ENCODE peak calls at places on chromosomes 16 and 17, in four cellular contexts. One of them, this sample, is unnamed.

GRCh38 chr17:2433696-2434095 is 32.8 kb upstream of the MNT start:
- DNase-seq in nucleus accumbens: no peak
- DNase-seq in endothelial cell of umbilical vein: no peak
- DNase-seq in adipocyte: no peak
- DNase-seq in this sample: no peak

GRCh38 chr17:44826123-44826790 is 3.8 kb downstream of the GJC1 start:
- DNase-seq in nucleus accumbens: no peak
- DNase-seq in endothelial cell of umbilical vein: peak
- DNase-seq in adipocyte: no peak
- DNase-seq in this sample: no peak

GRCh38 chr17:81386646-81387234 is 8.5 kb upstream of the BAHCC1 start:
- DNase-seq in nucleus accumbens: peak
- DNase-seq in endothelial cell of umbilical vein: no peak
- DNase-seq in adipocyte: peak
- DNase-seq in this sample: peak

GRCh38 chr16:84380405-84380804 is 12.1 kb downstream of the ATP2C2 start:
- DNase-seq in nucleus accumbens: no peak
- DNase-seq in endothelial cell of umbilical vein: no peak
- DNase-seq in adipocyte: no peak
- DNase-seq in this sample: no peak

GRCh38 chr16:31386157-31386984 is 6.8 kb upstream of the ITGAD start:
- DNase-seq in nucleus accumbens: no peak
- DNase-seq in endothelial cell of umbilical vein: no peak
- DNase-seq in adipocyte: peak
- DNase-seq in this sample: peak

GRCh38 chr16:3249020-3249419 is 7.4 kb downstream of the MEFV start:
- DNase-seq in nucleus accumbens: no peak
- DNase-seq in endothelial cell of umbilical vein: no peak
- DNase-seq in adipocyte: no peak
- DNase-seq in this sample: no peak

GRCh38 chr17:80007009-80007752 is 28.5 kb downstream of the TBC1D16 start:
- DNase-seq in nucleus accumbens: no peak
- DNase-seq in endothelial cell of umbilical vein: no peak
- DNase-seq in adipocyte: no peak
- DNase-seq in this sample: no peak

GRCh38 chr16:2692251-2692947 is 10.1 kb downstream of the KCTD5 start:
- DNase-seq in nucleus accumbens: peak
- DNase-seq in endothelial cell of umbilical vein: no peak
- DNase-seq in adipocyte: no peak
- DNase-seq in this sample: peak

GRCh38 chr17:73148540-73149334 is 16.1 kb upstream of the SSTR2 start:
- DNase-seq in nucleus accumbens: no peak
- DNase-seq in endothelial cell of umbilical vein: no peak
- DNase-seq in adipocyte: no peak
- DNase-seq in this sample: no peak

GRCh38 chr17:1460233-1460632 is 4.2 kb upstream of the CRK start:
- DNase-seq in nucleus accumbens: no peak
- DNase-seq in endothelial cell of umbilical vein: peak
- DNase-seq in adipocyte: no peak
- DNase-seq in this sample: no peak

GRCh38 chr16:83272201-83272600 is 535.6 kb upstream of the HSBP1 start:
- DNase-seq in nucleus accumbens: no peak
- DNase-seq in endothelial cell of umbilical vein: no peak
- DNase-seq in adipocyte: peak
- DNase-seq in this sample: no peak

GRCh38 chr17:57257911-57258885 is 1.9 kb downstream of the MSI2 start:
- DNase-seq in nucleus accumbens: no peak
- DNase-seq in endothelial cell of umbilical vein: peak
- DNase-seq in adipocyte: peak
- DNase-seq in this sample: no peak

GRCh38 chr16:11400076-11400475 is 54.8 kb downstream of the RMI2 start:
- DNase-seq in nucleus accumbens: no peak
- DNase-seq in endothelial cell of umbilical vein: no peak
- DNase-seq in adipocyte: no peak
- DNase-seq in this sample: no peak

GRCh38 chr16:5466551-5466950 is 369.0 kb upstream of the EEF2KMT start:
- DNase-seq in nucleus accumbens: no peak
- DNase-seq in endothelial cell of umbilical vein: no peak
- DNase-seq in adipocyte: no peak
- DNase-seq in this sample: no peak

GRCh38 chr17:64457156-64457555 is 8.2 kb downstream of the MILR1 start:
- DNase-seq in nucleus accumbens: no peak
- DNase-seq in endothelial cell of umbilical vein: no peak
- DNase-seq in adipocyte: peak
- DNase-seq in this sample: no peak

GRCh38 chr16:1770328-1771071 is 843 bp downstream of the NME3 start:
- DNase-seq in nucleus accumbens: peak
- DNase-seq in endothelial cell of umbilical vein: peak
- DNase-seq in adipocyte: no peak
- DNase-seq in this sample: no peak

GRCh38 chr17:58324409-58325288 is 3.9 kb downstream of the TSPOAP1 start:
- DNase-seq in nucleus accumbens: no peak
- DNase-seq in endothelial cell of umbilical vein: no peak
- DNase-seq in adipocyte: peak
- DNase-seq in this sample: no peak

GRCh38 chr16:3879887-3880564 is 487 bp downstream of the CREBBP start:
- DNase-seq in nucleus accumbens: peak
- DNase-seq in endothelial cell of umbilical vein: peak
- DNase-seq in adipocyte: peak
- DNase-seq in this sample: peak

GRCh38 chr16:73399997-73400396 is 352.1 kb upstream of the ZFHX3 start:
- DNase-seq in nucleus accumbens: no peak
- DNase-seq in endothelial cell of umbilical vein: no peak
- DNase-seq in adipocyte: no peak
- DNase-seq in this sample: no peak

GRCh38 chr17:78953356-78954350 is 26.1 kb downstream of the LGALS3BP start:
- DNase-seq in nucleus accumbens: no peak
- DNase-seq in endothelial cell of umbilical vein: no peak
- DNase-seq in adipocyte: no peak
- DNase-seq in this sample: no peak

GRCh38 chr16:23608194-23608593 is 12.1 kb upstream of the NDUFAB1 start:
- DNase-seq in nucleus accumbens: no peak
- DNase-seq in endothelial cell of umbilical vein: peak
- DNase-seq in adipocyte: peak
- DNase-seq in this sample: no peak

GRCh38 chr17:65293584-65294183 is 156.5 kb downstream of the RGS9 start:
- DNase-seq in nucleus accumbens: no peak
- DNase-seq in endothelial cell of umbilical vein: no peak
- DNase-seq in adipocyte: no peak
- DNase-seq in this sample: no peak

GRCh38 chr17:3722716-3723115 is 987 bp upstream of the HASPIN start:
- DNase-seq in nucleus accumbens: no peak
- DNase-seq in endothelial cell of umbilical vein: no peak
- DNase-seq in adipocyte: peak
- DNase-seq in this sample: no peak